ENCODE peak calls at places on chromosomes 7 and 10, in five cellular contexts. W is HepG2, A is A549, L is stomach, O is H1. S is an unnamed sample.

GRCh38 chr10:68526634-68527132 is 640 bp downstream of the SLC25A16 start:
- DNase-seq in W (peak; percentile 56), A (no peak), L (no peak), O (no peak), S (no peak)

GRCh38 chr10:53430974-53431373 is 658.4 kb upstream of the MBL2 start:
- DNase-seq in W (no peak), A (no peak), L (no peak), O (no peak), S (no peak)

GRCh38 chr7:47145326-47145725 is 436.6 kb downstream of the TNS3 start:
- DNase-seq in W (no peak), A (no peak), L (no peak), O (no peak), S (no peak)

GRCh38 chr7:1123721-1124120 is 35.8 kb downstream of the GPER1 start:
- DNase-seq in W (peak; percentile 21), A (peak; percentile 12), L (peak; percentile 91), O (peak; percentile 47), S (peak; percentile 79)

GRCh38 chr10:12922117-12922900 is 79.2 kb downstream of the CCDC3 start:
- DNase-seq in W (no peak), A (no peak), L (no peak), O (no peak), S (no peak)

GRCh38 chr7:81776159-81776558 is 6.3 kb upstream of the HGF start:
- DNase-seq in W (no peak), A (no peak), L (no peak), O (no peak), S (no peak)

GRCh38 chr10:14608381-14609001 is 166.2 kb downstream of the FAM107B start:
- DNase-seq in W (peak; percentile 68), A (no peak), L (no peak), O (no peak), S (no peak)

GRCh38 chr7:128017460-128017859 is 13.8 kb downstream of the LRRC4 start:
- DNase-seq in W (no peak), A (no peak), L (peak; percentile 56), O (no peak), S (no peak)

GRCh38 chr7:117044664-117045063 is 91.4 kb downstream of the ST7 start:
- DNase-seq in W (no peak), A (no peak), L (no peak), O (no peak), S (no peak)

GRCh38 chr10:31242902-31243301 is 76.1 kb upstream of the ZEB1 start:
- DNase-seq in W (peak; percentile 59), A (peak; percentile 40), L (no peak), O (peak; percentile 7), S (no peak)

GRCh38 chr7:158415316-158415715 is 172.3 kb downstream of the PTPRN2 start:
- DNase-seq in W (no peak), A (no peak), L (peak; percentile 19), O (no peak), S (no peak)
- H3K9me3 ChIP-seq in W (no peaks in the 10 kb centered on the region), A (peaks cover 2% of the 10 kb centered on the region), L (no peaks in the 10 kb centered on the region), O (peaks cover 26% of the 10 kb centered on the region), S (no peaks in the 10 kb centered on the region)

GRCh38 chr10:119313645-119314044 is 106.3 kb downstream of the GRK5 start:
- DNase-seq in W (no peak), A (no peak), L (no peak), O (no peak), S (no peak)
- TF ChIP-seq EP300 in W (no peak), A (no peak), L (no peak), O (no peak), S (no peak)

DNA sequence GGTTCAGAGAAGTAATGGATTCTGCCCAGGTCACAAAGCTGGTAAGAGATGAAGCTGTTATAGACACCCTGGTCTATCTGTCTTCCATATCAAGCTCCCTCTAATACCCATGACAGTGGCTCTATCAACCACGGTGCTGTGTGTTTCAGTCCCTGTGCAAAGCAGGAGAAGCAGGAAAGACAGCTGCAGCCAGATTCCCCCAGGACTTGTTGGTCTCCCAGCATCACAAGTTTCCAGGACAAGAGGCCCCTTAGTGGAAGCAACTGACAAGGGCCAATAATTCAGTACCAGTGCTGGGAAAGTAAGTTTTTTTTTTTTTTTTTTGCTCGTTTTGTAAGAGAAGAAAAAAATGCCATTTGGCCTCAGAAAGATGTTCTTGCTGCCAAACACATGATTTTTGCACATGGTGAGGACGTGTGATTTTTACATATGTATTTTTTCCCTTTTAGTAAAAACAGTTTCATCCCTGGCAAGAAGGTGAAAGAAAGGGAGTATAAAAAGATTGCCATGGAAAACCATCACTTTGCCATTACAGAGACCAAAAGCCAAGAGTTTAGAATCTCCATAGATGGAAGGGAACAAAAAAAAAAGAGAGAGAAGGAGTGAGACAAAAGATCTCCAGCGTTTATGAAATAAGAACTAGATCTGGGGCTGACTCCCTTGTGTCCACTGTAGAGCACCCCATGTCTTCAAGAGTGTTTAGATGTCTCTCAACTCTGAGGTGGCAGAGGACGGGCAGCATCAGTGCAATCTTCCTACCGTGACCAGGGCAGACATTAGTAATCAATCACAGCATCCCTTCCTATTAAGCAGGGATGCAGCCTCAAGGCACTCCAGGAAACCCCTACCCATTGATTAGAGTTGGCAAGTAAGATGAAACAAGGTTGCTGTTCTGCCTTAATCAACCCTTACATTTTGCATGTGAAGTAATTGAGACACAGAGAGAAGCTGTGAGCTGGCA is 284.0 kb upstream of the ZMIZ1 start:
- DNase-seq in W (no peak), A (no peak), L (no peak), O (no peak), S (no peak)
- H3K27ac ChIP-seq in W (no peak overlapping the region), A (no peak overlapping the region), L (no peak overlapping the region), O (no peak overlapping the region), S (no peak overlapping the region)

DNA sequence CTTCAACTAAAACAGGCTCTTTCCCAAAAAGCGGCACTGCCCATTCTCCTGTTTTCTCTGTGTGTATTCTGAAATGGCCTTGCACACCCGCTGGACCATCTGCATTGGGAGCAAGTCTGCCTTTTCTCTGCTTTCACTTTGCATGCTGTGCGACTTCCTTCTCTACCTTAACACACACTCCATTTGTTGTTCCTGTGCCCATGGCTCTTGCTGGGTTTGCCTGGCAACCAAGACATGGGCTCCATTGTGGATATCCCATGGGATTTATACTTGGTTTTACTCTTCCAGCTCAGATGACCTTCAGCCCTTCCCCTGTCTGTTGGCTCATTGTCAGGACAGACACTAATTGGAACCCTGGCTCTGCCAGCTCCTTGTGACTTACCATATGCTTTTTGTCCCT is 465.3 kb downstream of the REEP3 start:
- DNase-seq in W (no peak), A (no peak), L (no peak), O (no peak), S (no peak)
- H3K9me3 ChIP-seq in W (peaks cover 31% of the 10 kb centered on the region), A (no peaks in the 10 kb centered on the region), L (no peaks in the 10 kb centered on the region), O (peaks cover 50% of the 10 kb centered on the region), S (no peaks in the 10 kb centered on the region)

DNA sequence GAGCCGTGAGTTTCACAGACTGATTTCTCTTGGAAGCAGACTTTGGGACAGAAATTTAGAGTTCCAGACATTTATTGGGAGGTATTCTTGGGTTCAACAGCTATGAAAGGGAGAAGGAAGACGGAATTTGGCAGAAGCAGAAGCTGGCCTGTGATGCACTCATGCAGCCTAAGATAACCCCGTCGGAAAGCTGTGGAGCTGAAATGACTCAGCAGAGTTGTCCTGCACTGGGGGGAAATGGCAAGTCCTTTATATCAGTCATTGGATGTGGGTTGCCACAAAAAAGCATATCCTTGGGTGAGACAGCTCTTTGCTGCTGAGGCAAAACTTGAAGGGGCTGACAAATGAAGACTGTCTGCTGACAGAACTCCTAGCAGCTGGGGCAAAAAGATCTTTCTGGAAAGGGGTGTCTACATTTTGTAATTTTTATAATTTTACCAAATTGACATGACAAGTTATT is 11.5 kb upstream of the MICU1 start:
- DNase-seq in W (peak; percentile 44), A (peak; percentile 54), L (peak; percentile 34), O (no peak), S (no peak)
- TF ChIP-seq EP300 in W (no peak), A (no peak), L (no peak), O (no peak), S (no peak)

GRCh38 chr10:131653140-131653539 is 247.7 kb upstream of the PPP2R2D start:
- DNase-seq in W (no peak), A (no peak), L (peak; percentile 20), O (no peak), S (no peak)
- H3K27ac ChIP-seq in W (no peak overlapping the region), A (no peak overlapping the region), L (no peak overlapping the region), O (no peak overlapping the region), S (no peak overlapping the region)

GRCh38 chr7:57220746-57221145 is 88.5 kb upstream of the ZNF479 start:
- DNase-seq in W (no peak), A (no peak), L (no peak), O (no peak), S (no peak)
- H3K9me3 ChIP-seq in W (peaks cover 95% of the 10 kb centered on the region), A (peaks cover 3% of the 10 kb centered on the region), L (peaks cover 61% of the 10 kb centered on the region), O (peaks cover 91% of the 10 kb centered on the region), S (no peaks in the 10 kb centered on the region)

DNA sequence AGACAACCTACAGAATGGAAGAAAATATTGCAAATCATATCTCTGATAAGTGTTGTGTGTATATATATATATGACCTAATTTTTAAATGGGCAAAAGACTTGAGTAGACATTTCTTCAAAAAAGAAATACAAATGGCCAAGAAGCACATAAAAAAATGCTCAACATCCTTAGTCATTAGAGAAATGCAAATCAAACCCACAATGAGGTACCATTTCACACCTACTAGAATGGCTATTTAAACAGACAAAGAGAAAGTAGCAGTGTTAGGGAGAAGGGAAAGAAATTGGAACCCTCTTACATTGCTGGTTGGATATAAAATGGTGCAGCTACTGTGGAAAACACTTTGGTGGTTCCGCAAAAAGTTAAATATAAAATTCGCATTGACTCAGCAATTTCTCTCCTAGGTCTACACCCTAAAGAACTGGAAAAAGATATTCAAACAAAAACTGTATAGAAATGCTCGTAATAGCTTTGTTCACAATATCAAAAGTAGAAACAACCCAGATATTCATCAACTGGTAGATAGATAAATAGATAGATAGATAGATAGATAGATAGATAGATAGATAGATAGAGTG is 16.3 kb downstream of the ACSL5 start:
- DNase-seq in W (no peak), A (no peak), L (no peak), O (no peak), S (no peak)
- TF ChIP-seq EP300 in W (no peak), A (no peak), L (no peak), O (no peak), S (no peak)

GRCh38 chr10:69911571-69912528 is 110.1 kb downstream of the COL13A1 start:
- DNase-seq in W (no peak), A (no peak), L (peak; percentile 55), O (no peak), S (peak; percentile 64)
- H3K27ac ChIP-seq in W (no peak overlapping the region), A (no peak overlapping the region), L (peak overlapping the region; percentile 61), O (no peak overlapping the region), S (no peak overlapping the region)

GRCh38 chr10:95880704-95881103 is 27.1 kb upstream of the CC2D2B start:
- DNase-seq in W (no peak), A (no peak), L (no peak), O (no peak), S (no peak)

GRCh38 chr10:95876756-95877155 is 31.0 kb upstream of the CC2D2B start:
- DNase-seq in W (no peak), A (no peak), L (no peak), O (no peak), S (no peak)

GRCh38 chr10:95877881-95878280 is 29.9 kb upstream of the CC2D2B start:
- DNase-seq in W (no peak), A (no peak), L (no peak), O (no peak), S (no peak)

GRCh38 chr10:95881316-95881715 is 26.5 kb upstream of the CC2D2B start:
- DNase-seq in W (no peak), A (no peak), L (no peak), O (no peak), S (no peak)
- H3K9me3 ChIP-seq in W (no peaks in the 10 kb centered on the region), A (no peaks in the 10 kb centered on the region), L (no peaks in the 10 kb centered on the region), O (no peaks in the 10 kb centered on the region), S (no peaks in the 10 kb centered on the region)